ENCODE peak calls at places on chromosomes 1 and 21, in seven cellular contexts. One of them, this sample, is unnamed.

GRCh38 chr1:119713538-119714456 is 2.1 kb downstream of the PHGDH start:
- DNase-seq in osteoblast: no peak
- DNase-seq in PC-9: no peak
- DNase-seq in left ventricle myocardium inferior: no peak
- DNase-seq in uterus: no peak
- DNase-seq in OCI-LY7: peak; percentile 24
- DNase-seq in neuronal stem cell: peak; percentile 45
- DNase-seq in this sample: peak; percentile 32

GRCh38 chr21:25735221-25735894 is 586 bp downstream of the GABPA start:
- DNase-seq in osteoblast: peak; percentile 90
- DNase-seq in PC-9: peak; percentile 77
- DNase-seq in left ventricle myocardium inferior: peak; percentile 91
- DNase-seq in uterus: peak; percentile 93
- DNase-seq in OCI-LY7: peak; percentile 90
- DNase-seq in neuronal stem cell: peak; percentile 77
- DNase-seq in this sample: peak; percentile 94

GRCh38 chr1:225596152-225596551 is 56.8 kb downstream of the ENAH start:
- DNase-seq in osteoblast: no peak
- DNase-seq in PC-9: no peak
- DNase-seq in left ventricle myocardium inferior: no peak
- DNase-seq in uterus: no peak
- DNase-seq in OCI-LY7: no peak
- DNase-seq in neuronal stem cell: no peak
- DNase-seq in this sample: no peak

GRCh38 chr1:24096737-24097103 is 15.2 kb downstream of the MYOM3 start:
- DNase-seq in osteoblast: no peak
- DNase-seq in PC-9: no peak
- DNase-seq in left ventricle myocardium inferior: no peak
- DNase-seq in uterus: no peak
- DNase-seq in OCI-LY7: no peak
- DNase-seq in neuronal stem cell: no peak
- DNase-seq in this sample: no peak

GRCh38 chr1:93779540-93780121 is 98.0 kb upstream of the BCAR3 start:
- DNase-seq in osteoblast: peak; percentile 78
- DNase-seq in PC-9: peak; percentile 93
- DNase-seq in left ventricle myocardium inferior: no peak
- DNase-seq in uterus: no peak
- DNase-seq in OCI-LY7: no peak
- DNase-seq in neuronal stem cell: no peak
- DNase-seq in this sample: no peak

GRCh38 chr1:225882699-225883615 is 777 bp upstream of the TMEM63A start:
- DNase-seq in osteoblast: peak; percentile 97
- DNase-seq in PC-9: peak; percentile 62
- DNase-seq in left ventricle myocardium inferior: peak; percentile 65
- DNase-seq in uterus: peak; percentile 61
- DNase-seq in OCI-LY7: no peak
- DNase-seq in neuronal stem cell: peak; percentile 31
- DNase-seq in this sample: peak; percentile 57

GRCh38 chr21:19731251-19731650 is 1267.0 kb upstream of the NCAM2 start:
- DNase-seq in osteoblast: no peak
- DNase-seq in PC-9: no peak
- DNase-seq in left ventricle myocardium inferior: no peak
- DNase-seq in uterus: no peak
- DNase-seq in OCI-LY7: no peak
- DNase-seq in neuronal stem cell: no peak
- DNase-seq in this sample: no peak

GRCh38 chr1:53562256-53562982 is 103.2 kb downstream of the DMRTB1 start:
- DNase-seq in osteoblast: no peak
- DNase-seq in PC-9: no peak
- DNase-seq in left ventricle myocardium inferior: no peak
- DNase-seq in uterus: peak; percentile 4
- DNase-seq in OCI-LY7: no peak
- DNase-seq in neuronal stem cell: no peak
- DNase-seq in this sample: peak; percentile 1

GRCh38 chr1:55204997-55205396 is 10.2 kb downstream of the USP24 start:
- DNase-seq in osteoblast: no peak
- DNase-seq in PC-9: no peak
- DNase-seq in left ventricle myocardium inferior: no peak
- DNase-seq in uterus: no peak
- DNase-seq in OCI-LY7: no peak
- DNase-seq in neuronal stem cell: no peak
- DNase-seq in this sample: no peak

GRCh38 chr1:12287869-12288268 is 58.0 kb downstream of the VPS13D start:
- DNase-seq in osteoblast: no peak
- DNase-seq in PC-9: no peak
- DNase-seq in left ventricle myocardium inferior: no peak
- DNase-seq in uterus: no peak
- DNase-seq in OCI-LY7: no peak
- DNase-seq in neuronal stem cell: no peak
- DNase-seq in this sample: no peak

GRCh38 chr1:158818560-158818959 is 12.6 kb upstream of the MNDA start:
- DNase-seq in osteoblast: no peak
- DNase-seq in PC-9: no peak
- DNase-seq in left ventricle myocardium inferior: no peak
- DNase-seq in uterus: no peak
- DNase-seq in OCI-LY7: no peak
- DNase-seq in neuronal stem cell: no peak
- DNase-seq in this sample: no peak

GRCh38 chr1:22958556-22958955 is 14.1 kb downstream of the LACTBL1 start:
- DNase-seq in osteoblast: no peak
- DNase-seq in PC-9: no peak
- DNase-seq in left ventricle myocardium inferior: no peak
- DNase-seq in uterus: no peak
- DNase-seq in OCI-LY7: no peak
- DNase-seq in neuronal stem cell: no peak
- DNase-seq in this sample: no peak

GRCh38 chr1:169044971-169045370 is 61.5 kb upstream of the ATP1B1 start:
- DNase-seq in osteoblast: no peak
- DNase-seq in PC-9: no peak
- DNase-seq in left ventricle myocardium inferior: no peak
- DNase-seq in uterus: no peak
- DNase-seq in OCI-LY7: peak; percentile 51
- DNase-seq in neuronal stem cell: no peak
- DNase-seq in this sample: no peak

GRCh38 chr21:44892536-44893277 is 19.2 kb upstream of the PTTG1IP start:
- DNase-seq in osteoblast: peak; percentile 97
- DNase-seq in PC-9: peak; percentile 64
- DNase-seq in left ventricle myocardium inferior: peak; percentile 69
- DNase-seq in uterus: no peak
- DNase-seq in OCI-LY7: peak; percentile 72
- DNase-seq in neuronal stem cell: peak; percentile 41
- DNase-seq in this sample: no peak

GRCh38 chr1:12095822-12096263 is 32.7 kb downstream of the TNFRSF8 start:
- DNase-seq in osteoblast: peak; percentile 88
- DNase-seq in PC-9: no peak
- DNase-seq in left ventricle myocardium inferior: no peak
- DNase-seq in uterus: no peak
- DNase-seq in OCI-LY7: peak; percentile 41
- DNase-seq in neuronal stem cell: no peak
- DNase-seq in this sample: no peak

GRCh38 chr1:31038360-31038759 is 27.2 kb downstream of the PUM1 start:
- DNase-seq in osteoblast: peak; percentile 68
- DNase-seq in PC-9: no peak
- DNase-seq in left ventricle myocardium inferior: no peak
- DNase-seq in uterus: no peak
- DNase-seq in OCI-LY7: no peak
- DNase-seq in neuronal stem cell: no peak
- DNase-seq in this sample: no peak

GRCh38 chr1:21050031-21050430 is 126.7 kb downstream of the EIF4G3 start:
- DNase-seq in osteoblast: no peak
- DNase-seq in PC-9: no peak
- DNase-seq in left ventricle myocardium inferior: no peak
- DNase-seq in uterus: no peak
- DNase-seq in OCI-LY7: no peak
- DNase-seq in neuronal stem cell: no peak
- DNase-seq in this sample: no peak

GRCh38 chr1:245378352-245379144 is 223.8 kb downstream of the KIF26B start:
- DNase-seq in osteoblast: no peak
- DNase-seq in PC-9: no peak
- DNase-seq in left ventricle myocardium inferior: no peak
- DNase-seq in uterus: no peak
- DNase-seq in OCI-LY7: no peak
- DNase-seq in neuronal stem cell: no peak
- DNase-seq in this sample: no peak

GRCh38 chr1:16028237-16029002 is 6.6 kb downstream of the CLCNKA start:
- DNase-seq in osteoblast: peak; percentile 82
- DNase-seq in PC-9: no peak
- DNase-seq in left ventricle myocardium inferior: no peak
- DNase-seq in uterus: no peak
- DNase-seq in OCI-LY7: no peak
- DNase-seq in neuronal stem cell: no peak
- DNase-seq in this sample: no peak

GRCh38 chr1:160460683-160461287 is 60.4 kb downstream of the VANGL2 start:
- DNase-seq in osteoblast: no peak
- DNase-seq in PC-9: no peak
- DNase-seq in left ventricle myocardium inferior: no peak
- DNase-seq in uterus: no peak
- DNase-seq in OCI-LY7: no peak
- DNase-seq in neuronal stem cell: no peak
- DNase-seq in this sample: no peak

DNA sequence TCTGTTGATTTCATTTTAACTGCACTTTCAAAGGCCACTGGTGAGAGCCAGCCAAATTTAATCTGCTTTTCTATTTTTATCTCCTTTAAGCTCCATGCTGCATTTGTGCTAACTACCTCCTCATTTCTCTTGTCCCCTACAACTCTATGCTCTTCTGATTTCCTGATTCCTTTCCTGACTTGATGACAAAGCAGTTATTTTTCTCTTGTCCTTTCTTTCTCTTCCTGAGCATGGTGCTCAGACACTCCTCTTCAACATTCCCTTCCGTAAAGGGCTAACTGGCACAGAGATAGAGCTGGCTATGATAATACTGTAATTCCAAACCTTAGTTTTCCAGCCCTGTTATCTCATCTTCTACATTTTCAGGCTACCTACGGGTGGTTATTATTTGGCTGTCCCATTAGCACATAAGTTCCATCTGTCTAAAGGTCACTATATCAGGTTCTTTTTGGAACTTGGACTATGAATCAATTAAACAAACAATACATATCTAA is 6.8 kb upstream of the BCAS2 start:
- DNase-seq in osteoblast: no peak
- DNase-seq in PC-9: no peak
- DNase-seq in left ventricle myocardium inferior: no peak
- DNase-seq in uterus: no peak
- DNase-seq in OCI-LY7: no peak
- DNase-seq in neuronal stem cell: no peak
- DNase-seq in this sample: no peak
- H3K4me3 ChIP-seq in osteoblast: no peak overlapping the region
- H3K4me3 ChIP-seq in PC-9: no peak overlapping the region
- H3K4me3 ChIP-seq in left ventricle myocardium inferior: peak overlapping the region; percentile 13
- H3K4me3 ChIP-seq in uterus: no peak overlapping the region
- H3K4me3 ChIP-seq in OCI-LY7: no peak overlapping the region
- H3K4me3 ChIP-seq in neuronal stem cell: no peak overlapping the region
- H3K4me3 ChIP-seq in this sample: no peak overlapping the region

GRCh38 chr1:1569341-1569740 is 5.3 kb downstream of the SSU72 start:
- DNase-seq in osteoblast: peak; percentile 59
- DNase-seq in PC-9: no peak
- DNase-seq in left ventricle myocardium inferior: no peak
- DNase-seq in uterus: no peak
- DNase-seq in OCI-LY7: no peak
- DNase-seq in neuronal stem cell: no peak
- DNase-seq in this sample: no peak
- H3K4me1 ChIP-seq in osteoblast: peaks cover 24% of the 10 kb centered on the region
- H3K4me1 ChIP-seq in PC-9: peaks cover 5% of the 10 kb centered on the region
- H3K4me1 ChIP-seq in left ventricle myocardium inferior: peaks cover 98% of the 10 kb centered on the region
- H3K4me1 ChIP-seq in uterus: no peaks in the 10 kb centered on the region
- H3K4me1 ChIP-seq in OCI-LY7: peaks cover 13% of the 10 kb centered on the region
- H3K4me1 ChIP-seq in neuronal stem cell: peaks cover 3% of the 10 kb centered on the region
- H3K4me1 ChIP-seq in this sample: no peaks in the 10 kb centered on the region

GRCh38 chr1:77582905-77583304 is 99.6 kb downstream of the ZZZ3 start:
- DNase-seq in osteoblast: no peak
- DNase-seq in PC-9: no peak
- DNase-seq in left ventricle myocardium inferior: no peak
- DNase-seq in uterus: no peak
- DNase-seq in OCI-LY7: no peak
- DNase-seq in neuronal stem cell: no peak
- DNase-seq in this sample: no peak
- H3K36me3 ChIP-seq in osteoblast: peaks cover 44% of the 10 kb centered on the region
- H3K36me3 ChIP-seq in PC-9: peaks cover 31% of the 10 kb centered on the region
- H3K36me3 ChIP-seq in left ventricle myocardium inferior: peaks cover 65% of the 10 kb centered on the region
- H3K36me3 ChIP-seq in uterus: no peaks in the 10 kb centered on the region
- H3K36me3 ChIP-seq in OCI-LY7: peaks cover 51% of the 10 kb centered on the region
- H3K36me3 ChIP-seq in neuronal stem cell: peaks cover 9% of the 10 kb centered on the region
- H3K36me3 ChIP-seq in this sample: peaks cover 12% of the 10 kb centered on the region

GRCh38 chr1:153567621-153568366 is 2.1 kb upstream of the S100A2 start:
- DNase-seq in osteoblast: peak; percentile 75
- DNase-seq in PC-9: peak; percentile 71
- DNase-seq in left ventricle myocardium inferior: no peak
- DNase-seq in uterus: peak; percentile 64
- DNase-seq in OCI-LY7: no peak
- DNase-seq in neuronal stem cell: no peak
- DNase-seq in this sample: no peak
- H3K4me3 ChIP-seq in osteoblast: peak overlapping the region; percentile 7
- H3K4me3 ChIP-seq in PC-9: peak overlapping the region; percentile 29
- H3K4me3 ChIP-seq in left ventricle myocardium inferior: peak overlapping the region; percentile 51
- H3K4me3 ChIP-seq in uterus: peak overlapping the region; percentile 19
- H3K4me3 ChIP-seq in OCI-LY7: no peak overlapping the region
- H3K4me3 ChIP-seq in neuronal stem cell: no peak overlapping the region
- H3K4me3 ChIP-seq in this sample: no peak overlapping the region